ENCODE peak calls at places on chromosomes 7 and 10, in nine cellular contexts. R, Q, Z, T, I, U, D, S and N are unnamed samples.

GRCh38 chr7:51224811-51225581 is 91.6 kb downstream of the COBL start:
- DNase-seq in R (no peak), Q (peak), Z (no peak), T (no peak), I (peak), U (peak), D (no peak), S (peak), N (peak)

GRCh38 chr10:133471300-133472109 is 17.8 kb downstream of the SCART1 start:
- DNase-seq in R (no peak), Q (no peak), Z (no peak), T (no peak), I (no peak), U (no peak), D (no peak), S (no peak), N (no peak)

GRCh38 chr10:4567637-4568036 is 258.4 kb upstream of the AKR1E2 start:
- DNase-seq in R (no peak), Q (peak), Z (no peak), T (no peak), I (no peak), U (no peak), D (no peak), S (no peak), N (no peak)

GRCh38 chr10:78804356-78805032 is 264.3 kb upstream of the ZMIZ1 start:
- DNase-seq in R (no peak), Q (peak), Z (no peak), T (no peak), I (no peak), U (no peak), D (no peak), S (no peak), N (no peak)

GRCh38 chr7:144775735-144776134 is 60.1 kb downstream of the TPK1 start:
- DNase-seq in R (no peak), Q (no peak), Z (no peak), T (no peak), I (no peak), U (no peak), D (no peak), S (no peak), N (no peak)

GRCh38 chr7:95630702-95631458 is 34.6 kb upstream of the PDK4 start:
- DNase-seq in R (no peak), Q (peak), Z (no peak), T (no peak), I (no peak), U (no peak), D (no peak), S (no peak), N (no peak)

GRCh38 chr7:129882531-129882930 is 70.2 kb downstream of the UBE2H start:
- DNase-seq in R (no peak), Q (no peak), Z (no peak), T (no peak), I (no peak), U (no peak), D (no peak), S (no peak), N (no peak)

GRCh38 chr7:130884437-130885417 is 150.7 kb upstream of the KLF14 start:
- DNase-seq in R (no peak), Q (no peak), Z (no peak), T (no peak), I (no peak), U (peak), D (no peak), S (peak), N (no peak)

GRCh38 chr7:36726311-36726710 is 2.0 kb upstream of the AOAH start:
- DNase-seq in R (no peak), Q (no peak), Z (no peak), T (no peak), I (no peak), U (no peak), D (no peak), S (peak), N (no peak)

DNA sequence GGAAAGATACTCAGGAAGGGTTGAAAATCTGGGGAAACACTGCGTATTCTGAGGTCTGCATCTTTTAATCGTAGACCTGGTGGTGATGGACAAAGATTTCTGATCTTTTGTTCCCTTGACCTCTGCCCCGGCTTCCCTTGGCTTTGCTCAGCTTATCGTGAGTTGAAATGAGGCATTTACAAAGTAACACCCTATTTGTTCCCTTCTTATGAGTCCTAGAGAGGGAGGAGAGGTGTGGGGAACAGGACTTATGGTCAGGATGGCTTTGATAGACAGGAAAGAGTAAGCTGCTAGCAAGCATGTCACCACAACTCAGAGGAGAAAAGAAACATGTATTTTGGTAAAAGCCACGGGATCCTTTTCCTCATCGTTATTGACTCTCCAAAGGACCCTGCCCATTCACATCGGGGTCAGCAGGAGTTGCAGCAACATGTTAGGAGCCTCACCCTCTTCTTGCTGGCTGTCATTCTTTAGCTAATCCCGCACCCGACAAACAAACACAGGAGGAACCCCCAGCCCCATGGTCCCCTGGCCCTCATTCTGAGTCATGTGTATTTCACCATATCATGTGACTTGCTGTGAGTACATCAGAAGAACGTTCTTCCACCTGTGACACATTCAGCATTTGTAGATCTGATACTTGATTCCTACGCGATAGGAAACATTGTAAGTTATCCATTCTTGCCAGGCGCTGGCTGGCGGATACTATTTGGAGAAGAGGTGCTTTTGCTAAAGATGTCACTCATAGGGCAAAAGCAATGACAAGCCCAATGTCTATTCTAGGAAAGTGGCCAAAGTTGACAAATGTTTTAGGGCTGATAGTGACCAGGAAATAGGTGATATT is 170.1 kb downstream of the RTKN2 start:
- DNase-seq in R (no peak), Q (no peak), Z (no peak), T (no peak), I (no peak), U (no peak), D (no peak), S (no peak), N (no peak)
- TF ChIP-seq POLR2AphosphoS5 in R (no peak), Q (no peak), Z (no peak), T (no peak), I (no peak), U (no peak), D (no peak), S (no peak), N (no peak)

GRCh38 chr7:45000096-45001032 is at the start of gene CCM2:
- DNase-seq in R (no peak), Q (no peak), Z (no peak), T (peak), I (no peak), U (no peak), D (peak), S (peak), N (peak)
- TF ChIP-seq POLR2A in R (no peak), Q (no peak), Z (no peak), T (peak), I (no peak), U (peak), D (peak), S (no peak), N (no peak)

GRCh38 chr10:95260397-95260881 is 30.4 kb downstream of the PDLIM1 start:
- DNase-seq in R (no peak), Q (no peak), Z (no peak), T (no peak), I (no peak), U (peak), D (peak), S (no peak), N (no peak)

GRCh38 chr10:95260909-95261552 is 29.8 kb downstream of the PDLIM1 start:
- DNase-seq in R (no peak), Q (no peak), Z (no peak), T (no peak), I (no peak), U (peak), D (no peak), S (no peak), N (no peak)

GRCh38 chr10:95256268-95256667 is 34.5 kb downstream of the PDLIM1 start:
- DNase-seq in R (no peak), Q (no peak), Z (no peak), T (no peak), I (no peak), U (no peak), D (no peak), S (no peak), N (no peak)

GRCh38 chr10:95254629-95255028 is 36.2 kb downstream of the PDLIM1 start:
- DNase-seq in R (no peak), Q (no peak), Z (no peak), T (no peak), I (no peak), U (peak), D (no peak), S (no peak), N (no peak)

DNA sequence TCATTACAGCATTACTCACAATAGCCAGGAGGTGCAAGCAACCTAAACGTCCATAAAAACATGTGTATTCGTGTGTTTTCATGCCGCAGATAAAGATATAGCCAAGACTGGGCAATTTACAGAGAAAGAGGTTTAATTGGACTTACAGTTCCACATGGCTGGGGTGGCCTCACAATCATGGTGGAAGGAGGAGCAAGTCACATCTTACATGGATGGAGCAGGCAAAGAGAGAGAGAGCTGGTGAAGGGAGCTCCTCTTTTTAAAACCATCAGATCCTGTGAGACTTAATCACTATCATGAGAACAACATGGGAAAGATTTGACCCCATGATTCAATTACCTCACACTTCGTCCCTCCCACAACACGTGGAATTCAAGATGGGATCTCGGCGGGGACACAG is 33.0 kb downstream of the PDLIM1 start:
- DNase-seq in R (no peak), Q (no peak), Z (no peak), T (no peak), I (no peak), U (peak), D (no peak), S (no peak), N (no peak)
- TF ChIP-seq POLR2AphosphoS5 in R (no peak), Q (no peak), Z (no peak), T (no peak), I (no peak), U (no peak), D (no peak), S (no peak), N (no peak)

DNA sequence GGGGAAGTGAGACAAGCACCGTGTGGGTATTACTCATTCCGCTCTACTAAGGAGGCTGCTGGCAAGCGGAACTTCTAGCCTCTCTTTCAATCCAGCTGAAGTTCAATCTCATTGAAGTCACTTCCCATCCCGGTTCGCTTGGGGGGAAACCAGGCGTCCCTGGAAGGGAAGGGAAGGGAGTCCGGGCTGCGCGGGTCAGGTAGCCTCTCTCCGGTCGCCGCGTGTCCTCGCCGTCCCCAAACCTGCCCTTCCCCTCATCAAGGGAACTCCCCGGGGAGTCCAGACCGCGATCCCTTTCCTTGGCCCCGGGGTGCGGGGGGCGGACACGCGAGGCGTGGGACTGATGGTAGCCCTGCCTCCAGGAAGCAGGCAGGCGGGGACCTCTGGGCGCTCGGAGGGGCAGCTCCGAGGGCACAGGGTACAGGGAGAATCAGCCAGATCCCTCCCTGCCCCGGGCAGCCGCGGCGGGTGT is 598 bp upstream of the ZEB1 start:
- DNase-seq in R (peak), Q (peak), Z (peak), T (peak), I (peak), U (no peak), D (no peak), S (peak), N (no peak)
- TF ChIP-seq POLR2A in R (no peak), Q (peak), Z (peak), T (peak), I (no peak), U (no peak), D (peak), S (peak), N (no peak)

DNA sequence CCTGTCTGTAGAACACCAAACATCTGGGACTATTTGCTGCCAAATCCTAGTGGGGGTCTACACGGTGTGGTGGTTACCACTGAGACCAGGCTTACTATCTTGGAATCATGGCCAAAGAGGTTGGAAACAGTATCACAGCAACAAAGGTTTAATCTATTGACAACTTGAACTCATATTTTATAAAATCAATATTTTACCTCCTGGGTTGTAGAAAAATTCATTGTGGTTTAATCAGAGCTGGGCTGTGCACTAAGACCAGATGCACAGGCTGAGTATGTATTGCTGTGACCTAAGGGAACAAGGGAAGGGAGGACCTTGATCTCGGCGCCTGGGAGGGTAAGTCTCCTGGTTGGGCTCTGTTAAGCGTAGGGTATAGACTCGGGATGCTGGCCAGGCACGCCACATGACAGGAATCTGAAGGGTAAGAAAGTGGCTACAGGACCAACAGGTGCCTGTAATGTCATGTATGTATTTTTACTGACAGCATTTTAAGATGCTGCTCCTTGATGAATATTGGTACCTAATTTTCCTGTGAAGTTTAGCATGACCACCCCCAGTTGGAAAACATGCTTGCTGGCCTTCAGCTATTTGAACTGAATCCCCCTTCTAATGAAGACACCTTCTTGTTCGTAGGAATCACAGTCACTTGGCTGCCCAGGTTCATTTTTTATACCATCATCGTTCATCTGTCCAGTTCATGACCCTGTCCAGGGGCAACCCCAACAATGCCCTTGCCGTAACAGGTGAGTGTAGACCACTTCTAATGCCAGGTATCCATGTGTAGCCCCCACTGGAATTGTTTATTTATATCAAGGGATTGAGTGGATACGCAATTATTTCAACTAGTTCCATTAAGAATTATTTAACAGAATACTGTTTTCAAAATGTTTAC is 79.5 kb downstream of the EZH2 start:
- DNase-seq in R (no peak), Q (no peak), Z (no peak), T (no peak), I (no peak), U (no peak), D (no peak), S (no peak), N (no peak)
- TF ChIP-seq POLR2AphosphoS5 in R (no peak), Q (no peak), Z (peak), T (no peak), I (peak), U (no peak), D (no peak), S (no peak), N (no peak)

GRCh38 chr7:140397784-140398750 is at the start of gene SLC37A3:
- DNase-seq in R (peak), Q (peak), Z (peak), T (peak), I (peak), U (peak), D (peak), S (peak), N (peak)
- TF ChIP-seq POLR2A in R (peak), Q (peak), Z (peak), T (no peak), I (peak), U (peak), D (peak), S (peak), N (peak)

GRCh38 chr10:44757551-44758205 is 153.5 kb upstream of the TMEM72 start:
- DNase-seq in R (no peak), Q (no peak), Z (no peak), T (no peak), I (no peak), U (no peak), D (no peak), S (no peak), N (no peak)

GRCh38 chr10:44756235-44756634 is 154.9 kb upstream of the TMEM72 start:
- DNase-seq in R (no peak), Q (no peak), Z (no peak), T (no peak), I (no peak), U (no peak), D (peak), S (no peak), N (no peak)

GRCh38 chr10:44749141-44749540 is 162.0 kb upstream of the TMEM72 start:
- DNase-seq in R (no peak), Q (no peak), Z (no peak), T (no peak), I (no peak), U (no peak), D (no peak), S (no peak), N (no peak)

GRCh38 chr10:44747593-44748172 is 163.5 kb upstream of the TMEM72 start:
- DNase-seq in R (no peak), Q (no peak), Z (no peak), T (no peak), I (no peak), U (no peak), D (no peak), S (no peak), N (no peak)

GRCh38 chr10:44752451-44753441 is 158.4 kb upstream of the TMEM72 start:
- DNase-seq in R (no peak), Q (peak), Z (no peak), T (no peak), I (no peak), U (no peak), D (peak), S (no peak), N (no peak)
- TF ChIP-seq POLR2AphosphoS5 in R (no peak), Q (peak), Z (no peak), T (no peak), I (no peak), U (no peak), D (peak), S (no peak), N (no peak)